ENCODE peak calls at places on chromosomes 1 and 21, in eight cellular contexts. V, U, J, N, L, O, K and P are unnamed samples.
A peak's percentile ranks its signal among the peaks of the same experiment; 100 is the strongest.

GRCh38 chr1:150018165-150018564 is 7.6 kb upstream of the OTUD7B start:
- DNase-seq in L (no peak), U (no peak), N (no peak), K (no peak), V (no peak), J (no peak), O (no peak), P (no peak)

GRCh38 chr1:6554907-6555778 is at the start of gene TAS1R1:
- DNase-seq in N (no peak), K (peak; percentile 30), U (no peak), O (no peak), L (no peak), V (no peak), J (no peak), P (no peak)

GRCh38 chr1:233359431-233359830 is 31.9 kb downstream of the MAP3K21 start:
- DNase-seq in L (no peak), V (no peak), J (no peak), K (no peak), N (no peak), O (no peak), U (no peak), P (no peak)

GRCh38 chr1:17742590-17742989 is 12.5 kb upstream of the ACTL8 start:
- DNase-seq in V (peak; percentile 9), O (no peak), N (no peak), K (no peak), J (no peak), L (no peak), U (no peak), P (no peak)

GRCh38 chr1:216887032-216887431 is 163.8 kb upstream of the ESRRG start:
- DNase-seq in L (no peak), N (no peak), V (no peak), O (no peak), J (no peak), U (no peak), K (no peak), P (no peak)

GRCh38 chr1:22930235-22930912 is 42.3 kb downstream of the LACTBL1 start:
- DNase-seq in J (no peak), O (peak; percentile 97), V (peak; percentile 25), U (no peak), N (peak; percentile 10), L (peak; percentile 5), K (peak; percentile 87), P (no peak)

GRCh38 chr21:44656868-44657267 is 864 bp upstream of the KRTAP12-3 start:
- DNase-seq in N (no peak), O (no peak), J (no peak), U (no peak), L (no peak), K (no peak), V (no peak), P (no peak)

GRCh38 chr1:202154766-202155477 is 5.5 kb downstream of the PTPN7 start:
- DNase-seq in N (peak; percentile 71), V (peak; percentile 93), L (peak; percentile 42), J (no peak), U (peak; percentile 32), O (peak; percentile 74), K (peak; percentile 60), P (no peak)

GRCh38 chr1:197903196-197903514 is 725 bp downstream of the C1orf53 start:
- DNase-seq in O (no peak), V (no peak), U (no peak), J (no peak), N (no peak), K (no peak), L (no peak), P (no peak)

GRCh38 chr1:146039844-146040194 is 18.3 kb upstream of the HJV start:
- DNase-seq in U (no peak), O (no peak), L (no peak), K (no peak), J (no peak), V (no peak), N (no peak), P (no peak)

GRCh38 chr1:18549896-18550295 is 69.2 kb downstream of the KLHDC7A start:
- DNase-seq in O (no peak), U (no peak), K (no peak), V (no peak), L (no peak), J (no peak), N (no peak), P (no peak)

GRCh38 chr1:229300099-229300757 is 29.3 kb downstream of the RAB4A start:
- DNase-seq in K (no peak), N (no peak), O (no peak), U (no peak), L (no peak), J (no peak), V (no peak), P (no peak)

GRCh38 chr1:198959676-198960075 is 320.8 kb downstream of the PTPRC start:
- DNase-seq in L (no peak), K (no peak), O (no peak), U (no peak), N (no peak), V (no peak), J (no peak), P (no peak)

GRCh38 chr1:204584699-204585372 is 68.6 kb downstream of the MDM4 start:
- DNase-seq in U (no peak), O (peak; percentile 56), V (no peak), N (no peak), J (no peak), L (no peak), K (no peak), P (no peak)

GRCh38 chr1:198132060-198132781 is 24.6 kb upstream of the NEK7 start:
- DNase-seq in N (no peak), U (no peak), J (no peak), L (no peak), K (no peak), O (no peak), V (no peak), P (no peak)

GRCh38 chr1:53725238-53725689 is 13.7 kb downstream of the GLIS1 start:
- DNase-seq in U (no peak), L (no peak), J (no peak), V (peak; percentile 64), K (peak; percentile 38), O (peak; percentile 80), N (peak; percentile 10), P (no peak)

GRCh38 chr1:38111589-38111988 is 65.0 kb upstream of the POU3F1 start:
- DNase-seq in O (no peak), L (no peak), N (no peak), U (no peak), J (no peak), V (no peak), K (no peak), P (no peak)

GRCh38 chr1:46393510-46393909 is 607 bp upstream of the FAAH start:
- DNase-seq in J (no peak), K (no peak), N (no peak), V (no peak), L (no peak), O (no peak), U (no peak), P (no peak)

GRCh38 chr1:17122449-17123194 is 3.4 kb upstream of the PADI2 start:
- DNase-seq in L (no peak), K (no peak), O (no peak), N (no peak), U (peak; percentile 42), V (peak; percentile 77), J (no peak), P (no peak)

GRCh38 chr1:20110679-20111078 is 8.7 kb downstream of the PLA2G2D start:
- DNase-seq in L (no peak), V (peak; percentile 53), N (peak; percentile 73), J (no peak), K (no peak), O (no peak), U (peak; percentile 10), P (no peak)

GRCh38 chr1:94698341-94698740 is 121.8 kb upstream of the SLC44A3 start:
- DNase-seq in N (peak; percentile 50), U (no peak), K (no peak), O (no peak), J (no peak), L (no peak), V (peak; percentile 39), P (no peak)

GRCh38 chr1:200207711-200208126 is 180.2 kb downstream of the NR5A2 start:
- DNase-seq in J (no peak), K (no peak), O (no peak), V (peak; percentile 64), L (no peak), N (peak; percentile 23), U (no peak), P (no peak)

GRCh38 chr1:203451849-203452784 is 23.5 kb upstream of the PRELP start:
- DNase-seq in L (no peak), U (no peak), J (no peak), V (no peak), K (no peak), N (no peak), O (no peak), P (no peak)

GRCh38 chr21:33954395-33954794 is 38.8 kb upstream of the ATP5PO start:
- DNase-seq in V (no peak), K (no peak), O (no peak), L (no peak), U (no peak), J (no peak), N (no peak), P (no peak)

GRCh38 chr1:6471086-6471841 is 5.3 kb upstream of the TNFRSF25 start:
- DNase-seq in K (no peak), U (no peak), L (no peak), J (no peak), O (peak; percentile 70), V (no peak), N (peak; percentile 23), P (no peak)

GRCh38 chr1:21903638-21904474 is 33.3 kb downstream of the HSPG2 start:
- DNase-seq in U (no peak), L (no peak), K (no peak), J (no peak), V (no peak), N (no peak), O (no peak), P (no peak)

GRCh38 chr1:61170328-61171238 is 88.2 kb downstream of the NFIA start:
- DNase-seq in N (peak; percentile 58), U (no peak), V (peak; percentile 56), O (no peak), J (no peak), L (no peak), K (no peak), P (no peak)

GRCh38 chr21:38323721-38324591 is 67.2 kb downstream of the KCNJ15 start:
- DNase-seq in L (no peak), K (no peak), V (peak; percentile 95), U (peak; percentile 73), N (peak; percentile 87), O (peak; percentile 56), J (no peak), P (no peak)

GRCh38 chr1:182484531-182485257 is 34.7 kb downstream of the RGSL1 start:
- DNase-seq in K (no peak), L (no peak), O (peak; percentile 46), U (no peak), V (no peak), J (no peak), N (peak; percentile 11), P (no peak)

GRCh38 chr1:224433671-224434446 is 738 bp downstream of the WDR26 start:
- DNase-seq in U (no peak), L (no peak), V (peak; percentile 41), K (peak; percentile 34), J (peak; percentile 17), N (no peak), O (peak; percentile 49), P (no peak)

GRCh38 chr1:14848621-14849020 is 250.1 kb downstream of the KAZN start:
- DNase-seq in U (no peak), J (no peak), L (no peak), O (no peak), V (no peak), K (no peak), N (no peak), P (no peak)